ENCODE peak calls at places on chromosome 17, in eight cellular contexts. G is hepatic stellate cell; E is fibroblast of mammary gland; B is NCI-H510A; U is NCI-H748 treated with DMSO at 0.1 percent for 48 hours; T is midbrain; J is GM18507; N is stimulated activated CD4-positive, alpha-beta T cell treated with anti-CD3 and anti-CD28 coated beads, Interleukin-2, amount 100 ng/mL, for 24 hours. I is an unnamed sample.

GRCh38 chr17:76266244-76266938 is 1.2 kb downstream of the UBALD2 start:
- DNase-seq in G (no peak), E (peak), B (no peak), U (no peak), T (no peak), J (no peak), N (peak), I (peak)

GRCh38 chr17:2721603-2722002 is 10.0 kb upstream of the CLUH start:
- DNase-seq in G (no peak), E (no peak), B (no peak), U (no peak), T (no peak), J (no peak), N (no peak), I (no peak)

GRCh38 chr17:73354423-73355284 is 42.9 kb upstream of the CDC42EP4 start:
- DNase-seq in G (no peak), E (no peak), B (no peak), U (no peak), T (no peak), J (no peak), N (no peak), I (no peak)

GRCh38 chr17:45440161-45440859 is 7.6 kb upstream of the ARHGAP27 start:
- DNase-seq in G (no peak), E (peak), B (peak), U (no peak), T (no peak), J (no peak), N (no peak), I (no peak)

GRCh38 chr17:46178550-46179198 is 14.6 kb downstream of the KANSL1 start:
- DNase-seq in G (no peak), E (peak), B (no peak), U (no peak), T (no peak), J (no peak), N (no peak), I (no peak)

GRCh38 chr17:9004132-9004960 is 17.0 kb upstream of the NTN1 start:
- DNase-seq in G (no peak), E (no peak), B (no peak), U (no peak), T (no peak), J (no peak), N (no peak), I (no peak)

GRCh38 chr17:40864661-40865380 is 2.2 kb downstream of the KRT12 start:
- DNase-seq in G (no peak), E (peak), B (no peak), U (no peak), T (no peak), J (no peak), N (no peak), I (no peak)

GRCh38 chr17:42181851-42182207 is 887 bp upstream of the KCNH4 start:
- DNase-seq in G (no peak), E (no peak), B (no peak), U (no peak), T (no peak), J (no peak), N (no peak), I (no peak)

GRCh38 chr17:17161759-17162158 is 44.4 kb downstream of the PLD6 start:
- DNase-seq in G (no peak), E (no peak), B (no peak), U (no peak), T (no peak), J (no peak), N (no peak), I (no peak)

GRCh38 chr17:21358682-21359482 is 17.3 kb upstream of the KCNJ12 start:
- DNase-seq in G (no peak), E (no peak), B (no peak), U (no peak), T (no peak), J (no peak), N (no peak), I (no peak)

GRCh38 chr17:39962642-39963220 is at the start of gene GSDMA:
- DNase-seq in G (no peak), E (no peak), B (peak), U (no peak), T (no peak), J (no peak), N (peak), I (no peak)

GRCh38 chr17:15422392-15422957 is 44.9 kb downstream of the CDRT4 start:
- DNase-seq in G (no peak), E (no peak), B (no peak), U (no peak), T (no peak), J (no peak), N (no peak), I (no peak)

GRCh38 chr17:56292628-56293027 is 139.4 kb downstream of the ANKFN1 start:
- DNase-seq in G (no peak), E (peak), B (no peak), U (no peak), T (no peak), J (no peak), N (peak), I (no peak)

GRCh38 chr17:16215002-16215272 is 397 bp downstream of the NCOR1 start:
- DNase-seq in G (peak), E (no peak), B (peak), U (peak), T (no peak), J (no peak), N (peak), I (no peak)

GRCh38 chr17:44216173-44216572 is 3.3 kb downstream of the UBTF start:
- DNase-seq in G (no peak), E (no peak), B (no peak), U (no peak), T (no peak), J (no peak), N (no peak), I (no peak)

GRCh38 chr17:57649731-57650484 is 95.2 kb downstream of the CCDC182 start:
- DNase-seq in G (peak), E (no peak), B (no peak), U (no peak), T (no peak), J (no peak), N (no peak), I (no peak)

GRCh38 chr17:49457564-49458535 is 37.2 kb upstream of the NGFR start:
- DNase-seq in G (no peak), E (no peak), B (no peak), U (no peak), T (no peak), J (no peak), N (no peak), I (no peak)

GRCh38 chr17:14515015-14515414 is 214.1 kb downstream of the HS3ST3B1 start:
- DNase-seq in G (no peak), E (peak), B (no peak), U (no peak), T (no peak), J (no peak), N (no peak), I (no peak)

GRCh38 chr17:78738245-78738644 is 43.8 kb downstream of the CYTH1 start:
- DNase-seq in G (no peak), E (no peak), B (peak), U (no peak), T (no peak), J (no peak), N (no peak), I (no peak)

GRCh38 chr17:78397681-78398101 is 19.2 kb downstream of the PGS1 start:
- DNase-seq in G (peak), E (peak), B (no peak), U (no peak), T (no peak), J (no peak), N (no peak), I (no peak)